ENCODE peak calls at places on chromosomes 16 and 17, in five cellular contexts. R, C, I, M and Z are unnamed samples.
A peak's percentile ranks its signal among the peaks of the same experiment; 100 is the strongest.

GRCh38 chr17:80772906-80773242 is 218.8 kb upstream of the CHMP6 start:
- DNase-seq in R (no peak), C (no peak), I (no peak), M (no peak), Z (no peak)

GRCh38 chr17:8728991-8729390 is 15.6 kb downstream of the CCDC42 start:
- DNase-seq in R (no peak), C (no peak), I (no peak), M (peak; percentile 21), Z (no peak)

GRCh38 chr16:13316008-13316407 is 414.6 kb downstream of the SHISA9 start:
- DNase-seq in R (no peak), C (no peak), I (peak; percentile 23), M (no peak), Z (no peak)

GRCh38 chr16:77825196-77825595 is 36.8 kb downstream of the VAT1L start:
- DNase-seq in R (no peak), C (no peak), I (no peak), M (no peak), Z (peak; percentile 20)

GRCh38 chr17:78347453-78347852 is 12.4 kb downstream of the SOCS3 start:
- DNase-seq in R (no peak), C (no peak), I (no peak), M (no peak), Z (no peak)

GRCh38 chr17:49779730-49780220 is 8.7 kb upstream of the KAT7 start:
- DNase-seq in R (no peak), C (peak; percentile 30), I (peak; percentile 68), M (peak; percentile 26), Z (peak; percentile 95)

GRCh38 chr16:87556941-87557459 is 45.3 kb upstream of the JPH3 start:
- DNase-seq in R (peak; percentile 43), C (no peak), I (peak; percentile 81), M (no peak), Z (peak; percentile 46)

GRCh38 chr17:43758497-43759174 is at the start of gene SOST:
- DNase-seq in R (no peak), C (no peak), I (no peak), M (no peak), Z (no peak)

GRCh38 chr17:40309938-40310510 is 1.0 kb downstream of the RARA start:
- DNase-seq in R (no peak), C (no peak), I (no peak), M (no peak), Z (no peak)

GRCh38 chr17:62675260-62675659 is 47.8 kb downstream of the MRC2 start:
- DNase-seq in R (peak; percentile 65), C (no peak), I (no peak), M (no peak), Z (no peak)

GRCh38 chr17:33126086-33126485 is 134.4 kb downstream of the SPACA3 start:
- DNase-seq in R (no peak), C (no peak), I (no peak), M (no peak), Z (no peak)

GRCh38 chr16:25177512-25177830 is 39.3 kb upstream of the AQP8 start:
- DNase-seq in R (no peak), C (no peak), I (no peak), M (no peak), Z (no peak)

GRCh38 chr17:68732301-68732749 is 131.2 kb upstream of the FAM20A start:
- DNase-seq in R (no peak), C (no peak), I (no peak), M (peak; percentile 67), Z (peak; percentile 35)

GRCh38 chr17:10357768-10358167 is 15.0 kb downstream of the MYH13 start:
- DNase-seq in R (no peak), C (no peak), I (no peak), M (peak; percentile 74), Z (peak; percentile 7)

GRCh38 chr16:3519581-3519980 is 18.8 kb downstream of the CLUAP1 start:
- DNase-seq in R (no peak), C (no peak), I (peak; percentile 44), M (no peak), Z (peak; percentile 32)

DNA sequence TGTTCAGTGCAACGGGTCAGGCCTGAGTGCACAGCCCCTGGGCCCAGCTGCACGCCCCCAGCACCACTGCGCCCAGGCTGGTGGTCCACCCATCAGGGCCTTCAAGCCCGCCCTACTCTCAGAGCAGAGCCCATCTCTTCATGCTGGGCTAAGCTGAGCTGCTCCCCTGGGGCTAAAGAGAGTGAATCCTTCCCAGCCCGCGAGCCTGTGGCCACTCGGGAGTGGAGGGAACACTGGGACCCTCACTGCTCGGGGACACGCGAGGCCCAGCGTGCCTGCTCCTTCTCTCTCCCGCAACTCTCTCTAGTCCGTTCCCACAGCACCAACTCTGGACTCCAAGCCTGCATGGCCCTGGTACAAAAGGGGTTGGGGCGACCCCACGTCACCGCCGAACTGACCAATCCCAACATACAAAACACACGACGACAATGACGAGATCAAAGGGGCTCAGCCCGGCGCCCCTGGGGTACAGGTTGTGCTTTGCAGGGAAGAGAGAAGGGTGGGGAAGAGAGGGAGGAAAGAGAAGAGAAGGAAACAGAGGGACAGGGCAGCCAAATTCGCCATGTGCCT is 4.1 kb upstream of the SIRT7 start:
- DNase-seq in R (no peak), C (no peak), I (no peak), M (no peak), Z (no peak)
- H3K27ac ChIP-seq in R (peak overlapping the region; percentile 81), C (no peak overlapping the region), I (no peak overlapping the region), M (peak overlapping the region; percentile 50), Z (no peak overlapping the region)

DNA sequence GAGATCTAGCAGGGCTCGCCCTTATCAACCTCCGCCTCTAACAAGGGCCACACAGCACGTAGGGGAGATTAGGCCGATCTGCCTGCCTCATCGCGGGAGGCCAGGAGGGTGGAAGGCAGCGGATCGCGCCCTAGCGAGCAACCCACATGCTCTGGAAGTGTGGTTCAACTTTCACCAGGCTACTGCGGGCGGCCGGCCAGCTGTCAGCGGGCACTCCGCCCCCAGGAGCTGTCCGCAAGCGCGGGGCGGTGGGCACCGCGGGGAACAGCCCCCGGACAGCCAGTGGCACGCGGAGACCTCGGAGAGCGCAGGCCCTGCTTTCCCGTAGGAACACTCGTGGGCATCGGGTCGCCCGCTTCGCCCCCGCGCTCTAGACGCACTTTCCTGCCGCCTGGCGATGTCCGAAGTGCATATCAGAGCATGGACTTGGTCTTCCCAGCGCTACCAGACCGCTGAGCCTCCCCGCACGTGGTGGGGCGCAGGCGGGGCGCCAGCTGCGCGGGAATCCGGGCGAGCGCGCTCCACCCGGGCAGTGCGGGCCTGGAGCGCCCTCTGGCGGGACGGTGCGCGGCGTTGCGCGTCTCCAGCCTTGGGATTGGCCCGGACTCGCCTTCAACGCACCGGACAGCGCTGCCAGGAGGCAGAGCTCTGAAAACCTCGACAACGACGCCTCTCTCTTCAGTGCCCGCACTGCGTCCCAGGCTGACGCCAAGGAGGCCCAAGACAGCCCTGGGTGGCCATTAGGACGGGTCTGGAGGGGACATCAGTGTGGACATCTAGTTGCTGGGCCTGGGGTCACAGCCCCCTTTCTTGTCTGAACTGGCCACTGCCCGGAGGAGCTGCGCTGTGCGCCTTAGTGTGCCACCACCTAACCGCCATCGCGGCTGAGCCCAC is 3.6 kb upstream of the ZNHIT3 start:
- DNase-seq in R (peak; percentile 88), C (peak; percentile 72), I (peak; percentile 77), M (peak; percentile 91), Z (peak; percentile 88)
- H3K4me3 ChIP-seq in R (peak overlapping the region; percentile 76), C (no peak overlapping the region), I (peak overlapping the region; percentile 67), M (peak overlapping the region; percentile 44), Z (peak overlapping the region; percentile 63)

GRCh38 chr17:73126716-73127473 is 34.4 kb upstream of the SLC39A11 start:
- DNase-seq in R (no peak), C (no peak), I (no peak), M (no peak), Z (peak; percentile 17)

GRCh38 chr17:73133911-73134649 is 30.7 kb upstream of the SSTR2 start:
- DNase-seq in R (no peak), C (no peak), I (no peak), M (no peak), Z (no peak)

GRCh38 chr17:73137376-73137775 is 27.4 kb upstream of the SSTR2 start:
- DNase-seq in R (no peak), C (no peak), I (no peak), M (no peak), Z (no peak)

GRCh38 chr17:73135774-73136173 is 29.0 kb upstream of the SSTR2 start:
- DNase-seq in R (no peak), C (no peak), I (peak; percentile 3), M (no peak), Z (no peak)

GRCh38 chr17:73131993-73132595 is 32.7 kb upstream of the SSTR2 start:
- DNase-seq in R (no peak), C (no peak), I (no peak), M (no peak), Z (no peak)
- H3K27ac ChIP-seq in R (no peak overlapping the region), C (no peak overlapping the region), I (no peak overlapping the region), M (no peak overlapping the region), Z (no peak overlapping the region)

DNA sequence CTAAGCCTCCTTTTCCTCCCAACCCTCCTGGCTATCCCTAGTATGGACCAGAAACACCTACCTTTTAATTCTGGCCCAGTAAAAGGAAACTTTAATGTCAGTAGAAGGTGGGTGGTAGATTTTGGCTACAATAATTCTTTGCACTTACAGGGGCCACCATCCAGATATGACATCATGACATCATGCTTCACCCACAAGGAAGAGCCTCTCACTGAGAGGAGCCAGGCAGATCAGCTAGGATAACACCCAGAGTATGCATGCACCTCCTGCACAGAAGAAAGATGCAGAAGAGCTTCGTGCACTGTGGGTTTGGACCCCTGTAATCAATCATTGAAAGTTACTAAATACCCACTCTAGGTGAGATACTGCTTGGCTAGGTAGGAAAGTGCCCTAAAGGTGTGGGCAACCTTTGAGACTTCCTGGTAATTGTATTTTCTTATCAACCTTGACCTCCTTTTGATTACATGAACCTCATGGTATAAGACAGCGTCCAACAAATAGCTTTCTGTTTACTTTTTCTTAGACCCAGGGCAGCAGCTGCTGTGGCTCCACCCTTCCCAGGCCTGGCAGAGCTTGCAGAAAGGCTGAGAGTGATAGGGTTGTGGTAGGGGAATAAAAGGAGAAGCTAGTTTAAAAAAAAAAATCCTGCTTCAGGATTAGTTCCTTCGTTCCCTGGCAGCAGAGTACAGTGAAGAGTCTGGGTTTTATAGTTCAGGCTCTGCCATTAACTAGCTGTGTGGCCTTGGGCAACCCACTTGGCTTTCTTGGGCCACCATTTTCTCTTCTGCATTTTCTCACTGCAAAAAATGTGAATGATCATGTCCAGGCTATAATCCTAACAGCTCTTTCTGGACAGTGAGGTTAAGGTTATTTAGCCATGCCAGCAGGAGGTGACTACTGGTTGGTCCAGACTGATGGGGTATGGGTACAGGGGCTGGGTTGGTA is 6.2 kb downstream of the MAP3K14 start:
- DNase-seq in R (no peak), C (no peak), I (no peak), M (no peak), Z (no peak)
- H3K4me3 ChIP-seq in R (peak overlapping the region; percentile 93), C (peak overlapping the region; percentile 95), I (peak overlapping the region; percentile 23), M (no peak overlapping the region), Z (no peak overlapping the region)

DNA sequence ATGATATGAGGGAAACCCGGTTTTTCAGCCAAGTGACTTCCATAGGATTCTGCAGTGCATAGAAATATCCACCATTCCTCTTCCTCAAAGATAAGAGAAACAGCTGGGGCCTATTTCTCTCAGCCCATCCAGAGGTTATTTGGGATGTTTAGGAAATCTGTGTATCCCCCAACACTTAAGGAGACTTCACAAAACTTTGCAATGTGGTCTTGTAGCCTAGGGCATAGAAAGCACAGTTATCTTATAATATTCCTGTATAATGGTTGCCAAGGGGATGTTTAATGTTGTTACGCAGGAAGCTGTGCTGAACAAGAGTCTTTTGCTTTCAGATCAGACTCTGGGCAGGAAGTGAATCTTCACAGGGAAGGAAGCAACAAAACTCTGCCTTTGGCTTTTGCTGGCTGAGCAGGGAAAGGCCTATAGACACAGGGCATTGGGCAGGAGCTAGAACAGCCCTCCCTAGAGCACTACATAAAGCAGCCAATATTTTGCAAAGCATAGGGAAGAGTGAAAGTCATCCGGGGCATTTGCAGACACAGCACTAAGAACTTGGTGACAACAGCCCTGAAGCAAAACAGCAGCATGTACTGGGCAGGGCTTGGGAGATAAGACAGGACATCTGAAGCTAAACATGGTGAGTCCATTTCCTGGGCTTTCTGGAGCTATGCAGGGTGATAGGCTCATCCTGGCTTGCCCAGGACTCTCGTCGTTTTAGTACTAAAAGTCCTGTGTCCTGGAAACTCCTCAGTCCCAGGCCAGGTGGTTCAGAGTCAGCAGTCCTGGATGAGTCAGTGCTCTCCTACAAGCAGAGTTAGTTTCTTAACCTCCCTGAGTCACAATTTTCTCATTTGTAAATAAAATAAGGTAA is 18.7 kb upstream of the BEAN1 start:
- DNase-seq in R (no peak), C (peak; percentile 50), I (peak; percentile 89), M (peak; percentile 20), Z (peak; percentile 92)
- H3K27ac ChIP-seq in R (no peak overlapping the region), C (peak overlapping the region; percentile 63), I (peak overlapping the region; percentile 94), M (no peak overlapping the region), Z (peak overlapping the region; percentile 68)